ENCODE peak calls at places on chromosomes 16 and 17, in four cellular contexts. One of them, this sample, is unnamed.

GRCh38 chr16:51839697-51840462 is 688.8 kb upstream of the SALL1 start:
- DNase-seq in substantia nigra: no peak
- DNase-seq in hepatic stellate cell: peak
- DNase-seq in HTR-8/SVneo: peak
- DNase-seq in this sample: no peak

GRCh38 chr16:89026121-89026612 is 49.2 kb upstream of the CBFA2T3 start:
- DNase-seq in substantia nigra: no peak
- DNase-seq in hepatic stellate cell: no peak
- DNase-seq in HTR-8/SVneo: no peak
- DNase-seq in this sample: peak

GRCh38 chr17:68600123-68600880 is 865 bp downstream of the FAM20A start:
- DNase-seq in substantia nigra: no peak
- DNase-seq in hepatic stellate cell: no peak
- DNase-seq in HTR-8/SVneo: no peak
- DNase-seq in this sample: no peak

GRCh38 chr16:23608194-23608593 is 12.1 kb upstream of the NDUFAB1 start:
- DNase-seq in substantia nigra: no peak
- DNase-seq in hepatic stellate cell: peak
- DNase-seq in HTR-8/SVneo: no peak
- DNase-seq in this sample: no peak

GRCh38 chr17:31008374-31009035 is 37.7 kb downstream of the RNF135 start:
- DNase-seq in substantia nigra: peak
- DNase-seq in hepatic stellate cell: peak
- DNase-seq in HTR-8/SVneo: peak
- DNase-seq in this sample: peak

GRCh38 chr17:40486513-40487370 is 14.7 kb downstream of the TNS4 start:
- DNase-seq in substantia nigra: no peak
- DNase-seq in hepatic stellate cell: peak
- DNase-seq in HTR-8/SVneo: no peak
- DNase-seq in this sample: no peak

GRCh38 chr17:73742915-73743314 is 98.7 kb upstream of the SDK2 start:
- DNase-seq in substantia nigra: no peak
- DNase-seq in hepatic stellate cell: no peak
- DNase-seq in HTR-8/SVneo: no peak
- DNase-seq in this sample: no peak

GRCh38 chr16:17571499-17572093 is 100.8 kb upstream of the XYLT1 start:
- DNase-seq in substantia nigra: no peak
- DNase-seq in hepatic stellate cell: no peak
- DNase-seq in HTR-8/SVneo: no peak
- DNase-seq in this sample: no peak

GRCh38 chr17:41629316-41629715 is 4.9 kb upstream of the KRT17 start:
- DNase-seq in substantia nigra: no peak
- DNase-seq in hepatic stellate cell: no peak
- DNase-seq in HTR-8/SVneo: no peak
- DNase-seq in this sample: no peak

This sample was measured in stimulated activated effector memory CD8-positive, alpha-beta T cell treated with anti-CD3 and anti-CD28 coated beads, Interleukin-12 subunit alpha, Interleukin-12 subunit beta, amount 100 ng/mL, for 72 hours.